ENCODE peak calls at places on chromosomes 2 and 18, in seven cellular contexts. C is ovary, U is stomach, H is heart left ventricle, M is A549, J is tibial nerve, R is spleen. F is an unnamed sample. For H3K4me1, the result is how much of the 10 kb centered on the place peaks cover.

GRCh38 chr2:60484080-60484737 is 69.2 kb downstream of the BCL11A start:
- DNase-seq in J (no peak), R (no peak), M (no peak), H (no peak), C (no peak), U (no peak), F (no peak)

GRCh38 chr2:129483366-129483765 is 496.1 kb upstream of the RAB6C start:
- DNase-seq in M (no peak), R (no peak), U (no peak), H (no peak), C (no peak), J (no peak), F (peak)

GRCh38 chr2:129722306-129723020 is 257.0 kb upstream of the RAB6C start:
- DNase-seq in H (no peak), R (no peak), U (no peak), C (no peak), M (no peak), J (no peak), F (no peak)

GRCh38 chr2:187994464-187995331 is 297.0 kb upstream of the GULP1 start:
- DNase-seq in H (no peak), J (no peak), M (no peak), R (peak), C (no peak), U (no peak), F (no peak)

GRCh38 chr2:234158812-234159211 is 108.3 kb downstream of the SPP2 start:
- DNase-seq in H (no peak), C (no peak), R (no peak), J (no peak), M (no peak), U (no peak), F (no peak)

GRCh38 chr18:8536226-8536625 is 73.0 kb upstream of the RAB12 start:
- DNase-seq in H (no peak), R (no peak), C (no peak), U (no peak), M (no peak), J (no peak), F (no peak)

GRCh38 chr2:239806758-239807434 is 218.2 kb downstream of the NDUFA10 start:
- DNase-seq in H (no peak), U (peak), J (no peak), M (no peak), C (peak), R (no peak), F (peak)

GRCh38 chr2:230871361-230872150 is 6.8 kb downstream of the ITM2C start:
- DNase-seq in H (peak), M (no peak), U (peak), J (no peak), C (no peak), R (peak), F (peak)

GRCh38 chr2:129726271-129726670 is 253.2 kb upstream of the RAB6C start:
- DNase-seq in U (no peak), R (no peak), C (no peak), H (no peak), J (no peak), M (no peak), F (no peak)

GRCh38 chr2:240873805-240874714 is 5.4 kb downstream of the AGXT start:
- DNase-seq in U (no peak), C (no peak), J (no peak), R (peak), M (no peak), H (no peak), F (peak)

GRCh38 chr2:101830146-101830545 is 132.6 kb downstream of the MAP4K4 start:
- DNase-seq in C (no peak), M (no peak), R (no peak), J (no peak), U (no peak), H (no peak), F (no peak)

GRCh38 chr2:62149708-62150107 is 46.2 kb upstream of the B3GNT2 start:
- DNase-seq in R (no peak), J (no peak), M (peak), U (no peak), H (no peak), C (no peak), F (no peak)

GRCh38 chr2:32627441-32627900 is 379 bp upstream of the TTC27 start:
- DNase-seq in H (no peak), J (no peak), M (peak), R (peak), U (peak), C (peak), F (peak)

GRCh38 chr2:48589170-48589767 is 28.4 kb upstream of the GTF2A1L start:
- DNase-seq in J (peak), H (no peak), U (no peak), M (peak), C (peak), R (no peak), F (no peak)

GRCh38 chr2:189486237-189486770 is 45.0 kb downstream of the WDR75 start:
- DNase-seq in J (no peak), M (no peak), U (no peak), R (no peak), H (no peak), C (no peak), F (no peak)

GRCh38 chr2:18117592-18117991 is 239.1 kb downstream of the KCNS3 start:
- DNase-seq in J (no peak), H (no peak), U (peak), C (no peak), R (no peak), M (no peak), F (no peak)

GRCh38 chr18:79367480-79367879 is 28.2 kb upstream of the NFATC1 start:
- DNase-seq in C (no peak), R (no peak), M (no peak), U (no peak), J (no peak), H (peak), F (no peak)

GRCh38 chr2:216426166-216426777 is 14.0 kb downstream of the SMARCAL1 start:
- DNase-seq in H (no peak), M (no peak), R (no peak), C (no peak), J (no peak), U (no peak), F (no peak)

GRCh38 chr18:38369772-38370690 is 804.4 kb upstream of the CELF4 start:
- DNase-seq in H (no peak), C (no peak), J (no peak), M (no peak), R (no peak), U (no peak), F (no peak)

GRCh38 chr2:191835539-191836350 is 11.1 kb downstream of the CAVIN2 start:
- DNase-seq in U (no peak), M (no peak), J (no peak), H (no peak), R (peak), C (no peak), F (no peak)

GRCh38 chr2:72148975-72149555 is 1.4 kb upstream of the CYP26B1 start:
- DNase-seq in C (peak), J (peak), H (peak), U (peak), M (no peak), R (peak), F (peak)

DNA sequence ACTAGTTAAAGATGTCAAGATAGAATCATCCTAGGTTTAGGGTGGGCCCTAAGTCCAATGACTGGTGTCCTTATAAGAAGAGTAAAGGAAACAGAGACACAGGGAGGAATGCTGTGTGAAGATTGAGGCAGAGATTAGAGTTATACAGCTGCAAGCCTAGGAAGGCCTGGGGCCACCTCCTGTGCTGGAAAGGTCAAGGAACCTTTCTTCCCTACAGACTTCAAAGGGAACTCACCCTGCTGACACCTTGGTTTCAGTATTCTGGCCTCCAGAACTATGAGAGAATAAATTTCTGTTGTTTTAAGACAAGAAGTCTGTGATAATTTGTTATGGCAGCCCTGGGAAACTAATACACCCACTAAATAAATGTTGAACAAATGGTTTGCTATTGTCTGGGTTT is 102.3 kb upstream of the NEUROD1 start:
- DNase-seq in U (no peak), C (no peak), H (no peak), J (no peak), R (no peak), M (no peak), F (no peak)
- H3K4me1 ChIP-seq in U (under half), C (under half), H (under half), J (under half), R (under half), M (half or more), F (under half)

GRCh38 chr2:237955640-237956401 is 11.0 kb upstream of the UBE2F start:
- DNase-seq in H (no peak), C (no peak), M (no peak), U (no peak), J (no peak), R (no peak), F (no peak)
- TF ChIP-seq POLR2A in H (no peak), C (no peak), M (no peak), U (no peak), J (no peak), R (no peak), F (no peak)

GRCh38 chr2:205969584-205969983 is 116.4 kb downstream of the INO80D start:
- DNase-seq in H (no peak), C (no peak), J (no peak), U (no peak), M (no peak), R (no peak), F (no peak)
- H3K4me1 ChIP-seq in H (under half), C (under half), J (under half), U (under half), M (under half), R (under half), F (under half)

GRCh38 chr2:134919360-134920210 is 963 bp downstream of the CCNT2 start:
- DNase-seq in R (no peak), J (no peak), M (no peak), U (peak), C (peak), H (no peak), F (no peak)
- TF ChIP-seq POLR2A in R (no peak), J (no peak), M (no peak), U (no peak), C (no peak), H (no peak), F (no peak)

DNA sequence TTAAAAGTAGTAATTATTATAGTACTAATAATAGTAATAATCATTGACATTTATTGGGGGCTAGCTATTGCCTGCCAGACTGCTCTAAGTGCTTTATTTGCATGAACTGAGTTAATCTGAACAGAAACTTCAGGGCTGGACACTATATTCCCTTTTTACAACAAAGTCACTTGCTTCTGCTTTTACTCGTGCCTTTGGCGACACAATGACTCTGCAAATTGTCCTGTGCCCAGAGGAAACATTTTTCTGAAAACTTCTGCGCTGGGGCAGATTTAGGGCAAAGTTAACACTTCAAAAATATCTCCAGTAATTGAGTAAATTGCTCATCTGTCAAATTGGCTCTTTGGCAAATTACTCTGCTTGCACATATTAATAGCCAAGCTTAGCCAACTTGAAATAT is 36.5 kb downstream of the BMP10 start:
- DNase-seq in C (no peak), J (no peak), H (no peak), M (no peak), R (no peak), U (no peak), F (no peak)
- H3K4me1 ChIP-seq in C (under half), J (under half), H (under half), M (under half), R (under half), U (under half), F (under half)

DNA sequence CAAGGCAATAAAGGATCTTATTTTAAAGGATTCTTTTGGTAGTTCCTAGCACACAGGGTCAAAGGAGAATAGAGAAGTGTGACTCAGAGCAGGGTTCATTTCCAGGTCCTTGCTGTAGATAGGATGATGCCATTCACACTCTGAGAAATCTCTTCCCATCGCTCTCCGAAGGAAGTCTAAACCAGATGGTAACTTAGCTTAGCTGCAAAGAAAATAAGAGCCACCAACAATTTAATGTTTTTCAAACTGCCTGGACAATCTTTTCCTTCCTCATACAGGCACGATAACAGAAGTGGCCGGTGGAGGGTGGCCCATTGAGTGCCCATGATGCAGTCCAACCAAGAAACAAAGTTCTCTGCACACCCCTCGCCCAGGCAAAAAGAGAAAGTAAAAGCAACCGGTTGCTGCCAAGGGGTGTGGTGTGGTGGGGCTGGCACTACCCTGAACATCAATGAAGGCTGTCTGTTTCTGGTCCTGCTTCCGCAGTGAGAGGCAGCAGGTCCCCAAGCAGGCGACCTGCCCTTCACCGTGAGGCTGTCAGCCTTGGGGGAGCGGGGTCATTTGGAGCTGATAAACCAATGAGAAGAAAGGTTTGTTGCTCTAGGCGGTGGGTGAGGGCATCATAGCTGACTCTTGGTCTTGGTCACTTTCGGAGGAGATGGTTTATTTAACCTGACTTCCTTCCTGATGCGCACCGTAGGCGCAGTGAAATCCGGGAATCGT is 105.6 kb upstream of the CD302 start:
- DNase-seq in J (no peak), H (no peak), R (peak), U (peak), C (no peak), M (no peak), F (peak)
- TF ChIP-seq POLR2A in J (no peak), H (no peak), R (no peak), U (no peak), C (no peak), M (no peak), F (peak)